ENCODE peak calls at places on chromosome 1, in four cellular contexts. X is endothelial cell of umbilical vein, H is psoas muscle, S is Panc1. V is an unnamed sample.

GRCh38 chr1:4481451-4481850 is 173.0 kb upstream of the AJAP1 start:
- DNase-seq in S (no peak), H (no peak), X (no peak), V (no peak)

GRCh38 chr1:91556556-91556955 is 55.9 kb downstream of the CDC7 start:
- DNase-seq in S (no peak), X (no peak), H (no peak), V (no peak)

GRCh38 chr1:184890539-184890973 is 83.8 kb downstream of the NIBAN1 start:
- DNase-seq in X (no peak), S (no peak), H (no peak), V (no peak)

GRCh38 chr1:89896105-89896942 is 75.5 kb downstream of the LRRC8D start:
- DNase-seq in X (no peak), S (no peak), H (no peak), V (no peak)

GRCh38 chr1:236951672-236952071 is 52.6 kb downstream of the MT1HL1 start:
- DNase-seq in S (no peak), H (no peak), X (no peak), V (no peak)

GRCh38 chr1:202351725-202352124 is 3.2 kb downstream of the PPP1R12B start:
- DNase-seq in S (no peak), H (peak; percentile 62), X (no peak), V (peak; percentile 28)

GRCh38 chr1:58718435-58718834 is 18.6 kb upstream of the MYSM1 start:
- DNase-seq in H (no peak), X (peak; percentile 68), S (no peak), V (no peak)

GRCh38 chr1:217136895-217137205 is 413.6 kb upstream of the ESRRG start:
- DNase-seq in H (no peak), X (no peak), S (no peak), V (no peak)

GRCh38 chr1:178396789-178397188 is 100.0 kb downstream of the CLEC20A start:
- DNase-seq in S (no peak), X (no peak), H (no peak), V (no peak)

GRCh38 chr1:33191731-33192275 is 10.0 kb upstream of the TRIM62 start:
- DNase-seq in S (no peak), X (no peak), H (no peak), V (no peak)

GRCh38 chr1:3922851-3923250 is 22.8 kb upstream of the C1orf174 start:
- DNase-seq in X (no peak), S (no peak), H (no peak), V (no peak)

GRCh38 chr1:167297222-167298214 is 76.8 kb downstream of the POU2F1 start:
- DNase-seq in X (peak; percentile 52), H (no peak), S (no peak), V (no peak)

GRCh38 chr1:211843018-211843417 is 12.5 kb upstream of the LPGAT1 start:
- DNase-seq in S (no peak), X (no peak), H (no peak), V (no peak)

GRCh38 chr1:200359610-200360163 is 50.1 kb downstream of the ZNF281 start:
- DNase-seq in X (no peak), H (no peak), S (no peak), V (no peak)

GRCh38 chr1:86938450-86938849 is 24.0 kb downstream of the HS2ST1 start:
- DNase-seq in X (no peak), H (no peak), S (no peak), V (no peak)

GRCh38 chr1:11062965-11063401 is 3.2 kb upstream of the SRM start:
- DNase-seq in H (peak; percentile 14), X (no peak), S (no peak), V (no peak)

GRCh38 chr1:19559641-19560040 is 74.3 kb upstream of the CAPZB start:
- DNase-seq in S (peak; percentile 27), H (no peak), X (no peak), V (no peak)

GRCh38 chr1:147539122-147539575 is 2.2 kb upstream of the BCL9 start:
- DNase-seq in H (no peak), X (peak; percentile 79), S (peak; percentile 58), V (peak; percentile 78)

GRCh38 chr1:38577937-38578443 is 281.6 kb downstream of the RRAGC start:
- DNase-seq in X (no peak), S (no peak), H (no peak), V (no peak)

GRCh38 chr1:207866471-207867135 is 44.3 kb downstream of the CD34 start:
- DNase-seq in X (no peak), S (no peak), H (peak; percentile 60), V (no peak)

GRCh38 chr1:12466816-12467215 is 151.2 kb downstream of the DHRS3 start:
- DNase-seq in H (no peak), S (no peak), X (no peak), V (no peak)
- H3K4me1 ChIP-seq in H (peaks cover 53% of the 10 kb centered on the region), S (peaks cover 22% of the 10 kb centered on the region), X (peaks cover 5% of the 10 kb centered on the region), V (peaks cover 53% of the 10 kb centered on the region)

GRCh38 chr1:109722920-109723319 is 10.9 kb downstream of the GSTM5 start:
- DNase-seq in H (no peak), S (no peak), X (no peak), V (no peak)

GRCh38 chr1:109725510-109725909 is 13.5 kb downstream of the GSTM5 start:
- DNase-seq in H (no peak), X (no peak), S (no peak), V (no peak)

GRCh38 chr1:109721971-109722370 is 9.9 kb downstream of the GSTM5 start:
- DNase-seq in X (no peak), H (no peak), S (no peak), V (no peak)

GRCh38 chr1:109724933-109725332 is 12.9 kb downstream of the GSTM5 start:
- DNase-seq in X (no peak), H (no peak), S (no peak), V (no peak)

DNA sequence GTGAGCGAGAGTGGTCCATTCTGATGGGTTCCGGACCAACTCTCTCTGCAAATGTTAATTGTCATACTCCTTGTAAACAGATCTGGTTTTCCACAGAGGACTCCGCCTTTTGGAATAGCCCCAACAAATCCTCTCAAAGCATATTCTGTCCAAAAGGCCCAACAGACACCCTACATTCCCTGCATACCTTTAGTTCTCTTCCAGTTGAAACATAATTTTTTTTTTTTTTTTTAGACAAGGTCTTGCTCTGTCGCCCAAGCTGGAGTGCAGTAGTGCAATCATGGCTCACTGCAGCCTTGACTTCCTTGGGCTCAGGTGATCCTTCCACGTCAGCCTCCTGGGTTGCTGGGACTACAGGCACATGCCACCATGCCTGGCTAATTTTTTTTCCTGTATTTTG is 11.3 kb downstream of the GSTM5 start:
- DNase-seq in X (no peak), S (no peak), H (no peak), V (peak; percentile 23)
- H3K27ac ChIP-seq in X (no peak overlapping the region), S (no peak overlapping the region), H (no peak overlapping the region), V (no peak overlapping the region)

DNA sequence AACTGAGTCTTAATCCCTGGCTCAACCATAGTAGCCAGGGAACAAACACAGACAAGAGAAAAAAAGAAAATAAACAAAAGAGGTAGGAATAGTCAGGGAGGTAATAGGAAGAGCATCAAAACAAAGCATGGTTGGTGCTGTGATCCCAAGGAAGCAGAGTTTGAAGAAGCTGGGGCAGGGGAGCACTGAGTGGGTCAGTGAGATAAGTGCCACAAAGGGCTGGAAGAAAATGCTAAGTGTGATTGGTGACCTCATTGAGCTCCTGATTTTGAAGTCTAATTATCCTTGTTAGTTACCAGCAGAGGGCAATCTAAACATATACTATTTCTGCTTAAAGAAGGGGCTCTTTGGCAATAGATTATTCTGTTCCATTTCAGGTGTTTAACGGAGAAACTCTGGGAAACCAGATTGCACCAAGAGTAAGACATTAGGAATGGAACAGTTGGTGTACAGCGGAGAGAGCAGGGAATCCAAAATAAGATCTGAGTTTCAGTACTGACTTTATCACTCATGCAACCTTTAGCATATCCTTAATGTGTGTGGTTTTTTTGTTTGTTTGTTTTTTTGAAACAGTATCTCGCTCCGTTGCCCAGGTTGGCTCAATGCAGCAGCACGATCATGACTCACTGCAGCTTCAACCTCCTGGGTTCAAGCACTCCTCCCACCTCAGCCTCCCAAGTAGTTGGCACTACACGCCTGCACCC is 30.7 kb upstream of the KIAA1614 start:
- DNase-seq in S (peak; percentile 20), H (no peak), X (peak; percentile 53), V (no peak)
- TF ChIP-seq CTCF in S (peak; percentile 69), H (peak; percentile 59), X (peak; percentile 38), V (peak; percentile 74)

DNA sequence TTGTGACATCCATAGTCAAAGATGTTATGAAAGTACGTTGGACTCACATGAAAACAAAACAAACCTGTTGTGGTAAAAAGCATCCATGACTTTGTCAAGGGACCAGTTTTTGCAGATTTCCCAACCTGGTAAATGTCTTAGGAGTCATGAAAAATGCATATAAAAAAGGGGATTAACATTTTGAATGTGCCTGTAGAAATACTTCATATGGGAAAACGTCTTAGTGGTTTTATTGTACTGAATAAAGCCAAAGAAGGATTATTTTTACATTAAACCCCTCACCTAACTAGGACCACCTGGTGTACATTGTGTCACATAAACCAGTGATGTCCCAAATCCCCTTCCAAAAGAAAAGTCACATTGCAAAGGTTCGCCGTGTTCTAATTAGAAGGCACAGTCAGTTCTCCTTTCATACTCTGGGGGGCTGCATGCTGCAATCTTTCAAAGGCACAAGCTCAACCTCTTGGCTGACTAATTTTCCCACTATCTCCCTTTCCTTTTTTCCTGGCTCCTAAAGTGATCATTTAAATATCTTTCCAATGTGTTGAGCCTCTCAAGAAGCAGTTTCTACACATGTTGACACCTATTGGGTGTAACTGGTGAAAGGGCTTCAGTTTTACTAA is 119.8 kb upstream of the SPAG17 start:
- DNase-seq in X (no peak), S (no peak), H (no peak), V (no peak)
- H3K4me1 ChIP-seq in X (no peaks in the 10 kb centered on the region), S (no peaks in the 10 kb centered on the region), H (peaks cover 44% of the 10 kb centered on the region), V (no peaks in the 10 kb centered on the region)

GRCh38 chr1:223700388-223700918 is 11.9 kb upstream of the CAPN2 start:
- DNase-seq in X (no peak), H (no peak), S (no peak), V (peak; percentile 93)
- H3K27ac ChIP-seq in X (peak overlapping the region; percentile 73), H (peak overlapping the region; percentile 13), S (peak overlapping the region; percentile 90), V (peak overlapping the region; percentile 91)

GRCh38 chr1:159076753-159077656 is at the start of gene AIM2:
- DNase-seq in X (no peak), S (no peak), H (no peak), V (peak; percentile 9)

GRCh38 chr1:159067699-159068621 is 8.6 kb downstream of the AIM2 start:
- DNase-seq in H (no peak), S (no peak), X (peak; percentile 22), V (no peak)

GRCh38 chr1:159068877-159069276 is 7.7 kb downstream of the AIM2 start:
- DNase-seq in H (no peak), X (no peak), S (no peak), V (no peak)

GRCh38 chr1:159076438-159076752 is 171 bp downstream of the AIM2 start:
- DNase-seq in X (no peak), S (no peak), H (no peak), V (no peak)

GRCh38 chr1:159071970-159072582 is 4.5 kb downstream of the AIM2 start:
- DNase-seq in S (peak; percentile 30), H (no peak), X (peak; percentile 66), V (no peak)
- TF ChIP-seq CTCF in S (peak; percentile 69), H (peak; percentile 59), X (peak; percentile 50), V (peak; percentile 68)

DNA sequence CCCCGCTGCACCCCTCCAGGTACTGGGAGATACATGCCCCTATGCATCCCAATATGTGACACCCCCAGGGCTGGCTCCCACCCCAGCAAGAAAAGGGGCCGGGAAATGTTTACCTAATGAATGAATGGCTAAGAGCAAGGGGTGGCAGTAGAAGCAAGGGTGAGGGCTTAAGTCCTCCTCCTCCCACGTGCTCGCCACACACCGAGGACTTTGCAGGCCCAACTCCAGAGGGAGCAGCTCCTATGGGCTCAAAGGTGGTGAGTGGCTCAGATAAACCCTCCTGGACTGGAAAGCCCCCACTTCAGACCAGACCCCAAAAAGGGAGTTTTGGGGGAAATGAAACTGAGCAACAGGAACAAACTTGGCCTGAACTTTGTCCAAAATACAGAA is 11.4 kb downstream of the SLC45A3 start:
- DNase-seq in X (no peak), H (no peak), S (no peak), V (no peak)
- H3K4me1 ChIP-seq in X (peaks cover 35% of the 10 kb centered on the region), H (no peaks in the 10 kb centered on the region), S (peaks cover 51% of the 10 kb centered on the region), V (no peaks in the 10 kb centered on the region)

V was measured in thyroid gland.